ENCODE peak calls at places on chromosomes 7 and 10, in nine cellular contexts. Y is nephron progenitor cell, K is AG04450, G is BJ, C is adrenal gland, W is fibroblast of mammary gland, B is cardiac fibroblast, H is progenitor cell of endocrine pancreas, Z is HFFc6. V is an unnamed sample.

GRCh38 chr7:27175626-27176342 is 1.7 kb upstream of the HOXA10 start:
- DNase-seq in Z (no peak), Y (peak; percentile 48), G (no peak), K (no peak), W (no peak), B (no peak), H (no peak), C (no peak), V (no peak)

GRCh38 chr10:129031233-129032150 is 435.5 kb upstream of the MGMT start:
- DNase-seq in W (peak; percentile 27), H (peak; percentile 66), Y (peak; percentile 78), Z (no peak), K (no peak), B (peak; percentile 75), G (no peak), C (peak; percentile 49), V (no peak)

GRCh38 chr7:116305485-116306408 is 95.4 kb downstream of the TES start:
- DNase-seq in W (peak; percentile 39), H (no peak), C (no peak), B (no peak), Z (no peak), K (no peak), Y (no peak), G (no peak), V (no peak)

GRCh38 chr7:20112646-20113045 is 104.5 kb downstream of the MACC1 start:
- DNase-seq in B (no peak), W (no peak), H (no peak), C (no peak), Y (no peak), K (no peak), Z (no peak), G (no peak), V (no peak)

GRCh38 chr7:91565499-91566331 is 301.5 kb downstream of the FZD1 start:
- DNase-seq in G (no peak), K (no peak), H (no peak), B (no peak), Y (no peak), Z (no peak), C (no peak), W (peak; percentile 61), V (no peak)

GRCh38 chr7:79406371-79406770 is 47.1 kb downstream of the MAGI2 start:
- DNase-seq in C (no peak), B (no peak), Y (no peak), G (no peak), W (no peak), K (no peak), H (no peak), Z (no peak), V (no peak)

GRCh38 chr7:55794527-55794926 is 68.0 kb downstream of the SEPTIN14 start:
- DNase-seq in C (no peak), Y (no peak), K (no peak), H (no peak), B (no peak), Z (no peak), W (peak; percentile 8), G (no peak), V (peak; percentile 53)

GRCh38 chr7:137934941-137935848 is 66.7 kb downstream of the CREB3L2 start:
- DNase-seq in W (no peak), B (no peak), Z (no peak), G (no peak), Y (no peak), K (no peak), C (no peak), H (no peak), V (no peak)

GRCh38 chr7:94511763-94512162 is 2.2 kb downstream of the CASD1 start:
- DNase-seq in C (no peak), Y (no peak), W (no peak), Z (no peak), B (no peak), H (no peak), K (no peak), G (no peak), V (no peak)

GRCh38 chr7:135416431-135416830 is 93.5 kb downstream of the CNOT4 start:
- DNase-seq in Z (no peak), K (no peak), B (no peak), H (no peak), C (no peak), Y (no peak), G (no peak), W (no peak), V (no peak)

GRCh38 chr10:14062528-14063260 is 268.0 kb downstream of the FRMD4A start:
- DNase-seq in C (no peak), K (no peak), G (no peak), Z (no peak), B (peak; percentile 21), W (peak; percentile 70), Y (no peak), H (no peak), V (no peak)

GRCh38 chr7:33888206-33888605 is 17.1 kb upstream of the BMPER start:
- DNase-seq in W (no peak), Z (no peak), Y (peak; percentile 6), B (no peak), K (no peak), H (no peak), C (no peak), G (no peak), V (no peak)

GRCh38 chr10:6514844-6515780 is 65.0 kb downstream of the PRKCQ start:
- DNase-seq in C (peak; percentile 7), B (no peak), K (no peak), Y (no peak), G (no peak), W (no peak), H (no peak), Z (no peak), V (no peak)

GRCh38 chr7:16889851-16890443 is 8.2 kb upstream of the AGR3 start:
- DNase-seq in Y (no peak), Z (no peak), C (no peak), G (no peak), H (no peak), B (no peak), K (no peak), W (no peak), V (no peak)

GRCh38 chr7:150943453-150943814 is 34.7 kb downstream of the KCNH2 start:
- DNase-seq in H (no peak), G (no peak), Y (no peak), C (no peak), W (no peak), K (no peak), B (no peak), Z (no peak), V (no peak)

GRCh38 chr10:105549731-105550130 is 908.6 kb downstream of the SORCS3 start:
- DNase-seq in K (no peak), Z (no peak), Y (no peak), C (no peak), W (no peak), B (no peak), G (no peak), H (no peak), V (no peak)

GRCh38 chr10:62250594-62251198 is 17.9 kb downstream of the RTKN2 start:
- DNase-seq in Z (peak; percentile 84), H (no peak), B (no peak), G (no peak), K (no peak), C (no peak), W (peak; percentile 82), Y (no peak), V (no peak)

GRCh38 chr10:8034666-8035640 is 19.5 kb upstream of the GATA3 start:
- DNase-seq in Y (peak; percentile 26), H (no peak), B (no peak), K (no peak), Z (no peak), W (no peak), C (no peak), G (no peak), V (no peak)

GRCh38 chr10:43230101-43230908 is 36.6 kb downstream of the RASGEF1A start:
- DNase-seq in W (no peak), Y (peak; percentile 8), H (peak; percentile 9), K (no peak), C (no peak), Z (no peak), B (no peak), G (no peak), V (peak; percentile 78)
- TF ChIP-seq CTCF in W (no peak), Y (no peak), H (peak; percentile 13), K (no peak), C (no peak), Z (no peak), B (no peak), G (no peak), V (no peak)

GRCh38 chr7:128404826-128405344 is 4.9 kb downstream of the IMPDH1 start:
- DNase-seq in W (peak; percentile 18), Y (no peak), Z (peak; percentile 22), H (no peak), K (no peak), C (no peak), B (peak; percentile 29), G (no peak), V (no peak)
- TF ChIP-seq CTCF in W (peak; percentile 35), Y (no peak), Z (peak; percentile 55), H (no peak), K (peak; percentile 31), C (no peak), B (peak; percentile 31), G (peak; percentile 59), V (peak; percentile 46)

GRCh38 chr7:5997210-5997808 is 11.5 kb downstream of the PMS2 start:
- DNase-seq in G (no peak), H (no peak), W (peak; percentile 76), B (peak; percentile 81), K (peak; percentile 32), Y (peak; percentile 15), Z (peak; percentile 49), C (peak; percentile 72), V (peak; percentile 76)
- TF ChIP-seq CTCF in G (peak; percentile 69), H (peak; percentile 65), W (peak; percentile 65), B (peak; percentile 62), K (peak; percentile 69), Y (peak; percentile 41), Z (peak; percentile 80), C (peak; percentile 50), V (peak; percentile 74)

DNA sequence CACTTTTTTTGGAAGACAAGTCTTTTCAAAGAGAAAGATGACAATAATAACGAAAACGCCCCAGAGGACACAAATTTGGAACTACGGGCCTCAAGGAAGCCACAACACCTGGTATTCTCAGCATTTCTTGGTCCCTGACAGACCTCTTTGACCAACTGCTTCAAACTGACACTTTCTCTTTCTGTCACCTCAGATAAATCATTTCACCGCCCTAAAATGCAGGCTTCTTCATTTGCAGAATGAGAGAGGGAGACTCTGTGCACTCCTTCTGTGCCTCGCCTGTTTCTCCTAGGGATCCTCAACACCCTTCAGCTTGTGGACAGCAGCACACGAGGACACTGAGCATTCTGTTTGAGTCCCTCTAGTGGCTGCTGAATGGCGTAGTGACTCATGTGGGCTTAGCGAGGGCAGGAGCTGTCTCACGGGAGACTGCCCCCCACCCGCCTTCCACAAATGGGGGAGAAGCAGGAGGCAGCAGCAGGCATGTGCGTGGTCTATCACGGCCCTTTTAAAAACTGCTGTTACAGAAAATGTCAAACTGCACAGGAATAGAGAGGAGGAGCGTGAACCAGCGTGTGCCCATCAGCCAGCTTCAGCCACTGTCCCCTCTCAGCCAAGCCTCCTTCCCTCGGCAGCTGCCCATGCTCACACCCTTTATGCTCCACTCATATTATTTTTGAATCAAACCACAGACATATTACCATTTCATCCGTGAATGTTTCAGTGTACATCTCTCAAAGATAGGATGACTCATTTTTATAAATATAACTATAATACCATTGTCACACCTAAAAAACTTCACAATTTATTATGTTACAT is 41.4 kb downstream of the GSDME start:
- DNase-seq in Y (peak; percentile 17), K (no peak), C (no peak), B (peak; percentile 54), H (no peak), Z (peak; percentile 25), W (peak; percentile 39), G (no peak), V (peak; percentile 60)
- TF ChIP-seq CTCF in Y (no peak), K (peak; percentile 58), C (no peak), B (peak; percentile 49), H (peak; percentile 63), Z (peak; percentile 75), W (peak; percentile 34), G (peak; percentile 68), V (peak; percentile 55)